ENCODE peak calls at places on chromosome 9, in five cellular contexts. One of them, this sample, is unnamed.

GRCh38 chr9:89463986-89464901 is 33.7 kb downstream of the SEMA4D start:
- DNase-seq in stomach: peak; percentile 47
- DNase-seq in esophagus squamous epithelium: peak; percentile 15
- DNase-seq in tibial nerve: no peak
- DNase-seq in transverse colon: peak; percentile 76
- DNase-seq in this sample: no peak

GRCh38 chr9:30670805-30671562 is 1713.5 kb upstream of the ACO1 start:
- DNase-seq in stomach: no peak
- DNase-seq in esophagus squamous epithelium: no peak
- DNase-seq in tibial nerve: no peak
- DNase-seq in transverse colon: no peak
- DNase-seq in this sample: no peak

GRCh38 chr9:119951591-119951990 is 582.4 kb upstream of the BRINP1 start:
- DNase-seq in stomach: no peak
- DNase-seq in esophagus squamous epithelium: no peak
- DNase-seq in tibial nerve: no peak
- DNase-seq in transverse colon: no peak
- DNase-seq in this sample: no peak

GRCh38 chr9:27125030-27125429 is 16.0 kb downstream of the TEK start:
- DNase-seq in stomach: peak; percentile 31
- DNase-seq in esophagus squamous epithelium: no peak
- DNase-seq in tibial nerve: no peak
- DNase-seq in transverse colon: peak; percentile 57
- DNase-seq in this sample: no peak

GRCh38 chr9:88993871-88994819 is 2.9 kb downstream of the S1PR3 start:
- DNase-seq in stomach: no peak
- DNase-seq in esophagus squamous epithelium: no peak
- DNase-seq in tibial nerve: no peak
- DNase-seq in transverse colon: no peak
- DNase-seq in this sample: no peak

GRCh38 chr9:123420560-123421210 is 64.7 kb downstream of the CRB2 start:
- DNase-seq in stomach: no peak
- DNase-seq in esophagus squamous epithelium: no peak
- DNase-seq in tibial nerve: no peak
- DNase-seq in transverse colon: no peak
- DNase-seq in this sample: no peak

GRCh38 chr9:16138561-16138960 is 585.7 kb downstream of the CCDC171 start:
- DNase-seq in stomach: no peak
- DNase-seq in esophagus squamous epithelium: no peak
- DNase-seq in tibial nerve: no peak
- DNase-seq in transverse colon: no peak
- DNase-seq in this sample: no peak

GRCh38 chr9:129458155-129458661 is 162.7 kb downstream of the C9orf50 start:
- DNase-seq in stomach: peak; percentile 60
- DNase-seq in esophagus squamous epithelium: no peak
- DNase-seq in tibial nerve: no peak
- DNase-seq in transverse colon: peak; percentile 54
- DNase-seq in this sample: no peak

GRCh38 chr9:126569036-126569435 is 44.7 kb upstream of the LMX1B start:
- DNase-seq in stomach: no peak
- DNase-seq in esophagus squamous epithelium: no peak
- DNase-seq in tibial nerve: no peak
- DNase-seq in transverse colon: no peak
- DNase-seq in this sample: no peak

GRCh38 chr9:93653762-93654161 is 77.4 kb downstream of the PHF2 start:
- DNase-seq in stomach: no peak
- DNase-seq in esophagus squamous epithelium: no peak
- DNase-seq in tibial nerve: no peak
- DNase-seq in transverse colon: no peak
- DNase-seq in this sample: no peak

GRCh38 chr9:102950341-102950740 is 44.8 kb upstream of the CYLC2 start:
- DNase-seq in stomach: no peak
- DNase-seq in esophagus squamous epithelium: no peak
- DNase-seq in tibial nerve: no peak
- DNase-seq in transverse colon: no peak
- DNase-seq in this sample: no peak

GRCh38 chr9:70421272-70422180 is 7.1 kb upstream of the KLF9 start:
- DNase-seq in stomach: no peak
- DNase-seq in esophagus squamous epithelium: no peak
- DNase-seq in tibial nerve: peak; percentile 42
- DNase-seq in transverse colon: no peak
- DNase-seq in this sample: peak; percentile 42

GRCh38 chr9:115057559-115057958 is 60.4 kb downstream of the TNC start:
- DNase-seq in stomach: peak; percentile 38
- DNase-seq in esophagus squamous epithelium: no peak
- DNase-seq in tibial nerve: no peak
- DNase-seq in transverse colon: no peak
- DNase-seq in this sample: no peak

GRCh38 chr9:97840521-97840920 is 12.5 kb upstream of the FOXE1 start:
- DNase-seq in stomach: no peak
- DNase-seq in esophagus squamous epithelium: no peak
- DNase-seq in tibial nerve: no peak
- DNase-seq in transverse colon: no peak
- DNase-seq in this sample: no peak

GRCh38 chr9:134128727-134129679 is 6.9 kb upstream of the WDR5 start:
- DNase-seq in stomach: no peak
- DNase-seq in esophagus squamous epithelium: no peak
- DNase-seq in tibial nerve: peak; percentile 57
- DNase-seq in transverse colon: no peak
- DNase-seq in this sample: no peak

GRCh38 chr9:87792831-87793288 is 66.9 kb downstream of the CTSL start:
- DNase-seq in stomach: peak; percentile 40
- DNase-seq in esophagus squamous epithelium: no peak
- DNase-seq in tibial nerve: peak; percentile 26
- DNase-seq in transverse colon: peak; percentile 50
- DNase-seq in this sample: peak; percentile 93
- TF ChIP-seq POLR2A in stomach: no peak
- TF ChIP-seq POLR2A in esophagus squamous epithelium: no peak
- TF ChIP-seq POLR2A in tibial nerve: no peak
- TF ChIP-seq POLR2A in transverse colon: no peak
- TF ChIP-seq POLR2A in this sample: peak; percentile 27

GRCh38 chr9:87515588-87516221 is 18.0 kb downstream of the DAPK1 start:
- DNase-seq in stomach: no peak
- DNase-seq in esophagus squamous epithelium: no peak
- DNase-seq in tibial nerve: no peak
- DNase-seq in transverse colon: no peak
- DNase-seq in this sample: no peak

GRCh38 chr9:87515086-87515485 is 17.4 kb downstream of the DAPK1 start:
- DNase-seq in stomach: no peak
- DNase-seq in esophagus squamous epithelium: no peak
- DNase-seq in tibial nerve: no peak
- DNase-seq in transverse colon: no peak
- DNase-seq in this sample: no peak

GRCh38 chr9:87516931-87517300 is 19.2 kb downstream of the DAPK1 start:
- DNase-seq in stomach: no peak
- DNase-seq in esophagus squamous epithelium: no peak
- DNase-seq in tibial nerve: no peak
- DNase-seq in transverse colon: no peak
- DNase-seq in this sample: no peak

GRCh38 chr9:87517732-87518131 is 20.1 kb downstream of the DAPK1 start:
- DNase-seq in stomach: no peak
- DNase-seq in esophagus squamous epithelium: no peak
- DNase-seq in tibial nerve: no peak
- DNase-seq in transverse colon: no peak
- DNase-seq in this sample: peak; percentile 17

GRCh38 chr9:87516222-87516930 is 18.7 kb downstream of the DAPK1 start:
- DNase-seq in stomach: peak; percentile 44
- DNase-seq in esophagus squamous epithelium: no peak
- DNase-seq in tibial nerve: peak; percentile 29
- DNase-seq in transverse colon: peak; percentile 34
- DNase-seq in this sample: peak; percentile 88
- TF ChIP-seq POLR2A in stomach: no peak
- TF ChIP-seq POLR2A in esophagus squamous epithelium: no peak
- TF ChIP-seq POLR2A in tibial nerve: no peak
- TF ChIP-seq POLR2A in transverse colon: no peak
- TF ChIP-seq POLR2A in this sample: no peak

DNA sequence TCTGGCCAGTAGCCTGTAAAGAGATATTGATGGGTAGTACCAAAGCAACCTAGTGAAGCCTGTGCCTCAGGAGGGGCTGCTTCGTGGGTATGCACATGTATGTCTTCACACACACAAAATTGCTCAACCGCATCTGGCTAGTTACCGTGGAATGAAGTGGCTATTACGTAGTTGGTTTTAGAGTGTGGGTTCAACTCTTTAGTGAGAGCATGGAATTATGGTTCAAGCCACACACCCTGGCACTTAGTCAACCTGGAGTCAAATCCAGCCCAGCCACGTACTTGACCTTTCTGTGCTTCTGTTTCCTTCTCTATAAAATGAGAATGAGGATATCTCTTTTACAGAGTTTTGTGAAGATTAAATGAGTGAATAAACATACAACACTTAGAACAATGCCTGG is 174.9 kb downstream of the TTC39B start:
- DNase-seq in stomach: no peak
- DNase-seq in esophagus squamous epithelium: no peak
- DNase-seq in tibial nerve: no peak
- DNase-seq in transverse colon: no peak
- DNase-seq in this sample: no peak
- TF ChIP-seq POLR2A in stomach: no peak
- TF ChIP-seq POLR2A in esophagus squamous epithelium: no peak
- TF ChIP-seq POLR2A in tibial nerve: no peak
- TF ChIP-seq POLR2A in transverse colon: no peak
- TF ChIP-seq POLR2A in this sample: no peak

GRCh38 chr9:98866435-98867108 is 59.1 kb downstream of the GALNT12 start:
- DNase-seq in stomach: no peak
- DNase-seq in esophagus squamous epithelium: no peak
- DNase-seq in tibial nerve: no peak
- DNase-seq in transverse colon: no peak
- DNase-seq in this sample: no peak
- TF ChIP-seq POLR2A in stomach: no peak
- TF ChIP-seq POLR2A in esophagus squamous epithelium: no peak
- TF ChIP-seq POLR2A in tibial nerve: no peak
- TF ChIP-seq POLR2A in transverse colon: no peak
- TF ChIP-seq POLR2A in this sample: no peak

DNA sequence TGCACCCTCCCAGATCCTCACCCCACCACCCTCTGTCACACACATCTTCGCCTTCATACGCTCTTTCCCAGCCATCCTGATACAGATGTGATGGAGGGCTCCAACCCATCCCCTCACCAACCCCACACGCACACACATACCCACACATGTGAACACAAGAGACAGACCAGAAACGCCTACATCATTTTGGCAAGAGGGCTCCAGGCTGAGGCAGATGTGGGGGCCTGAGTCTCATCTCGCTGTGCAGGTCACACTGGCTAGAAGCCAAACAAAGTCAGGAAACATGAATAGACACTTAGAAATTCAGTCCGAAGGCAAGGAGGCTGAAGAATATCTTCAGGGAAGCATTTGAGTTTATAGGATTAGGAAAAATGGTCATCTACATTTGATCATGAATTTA is 6.2 kb downstream of the PRDM12 start:
- DNase-seq in stomach: no peak
- DNase-seq in esophagus squamous epithelium: no peak
- DNase-seq in tibial nerve: no peak
- DNase-seq in transverse colon: no peak
- DNase-seq in this sample: no peak
- TF ChIP-seq POLR2A in stomach: no peak
- TF ChIP-seq POLR2A in esophagus squamous epithelium: no peak
- TF ChIP-seq POLR2A in tibial nerve: no peak
- TF ChIP-seq POLR2A in transverse colon: no peak
- TF ChIP-seq POLR2A in this sample: no peak